ENCODE peak calls at places on chromosomes 16 and 17, in six cellular contexts. F, I, H, R, X and V are unnamed samples.

GRCh38 chr17:76498886-76499667 is 2.1 kb downstream of the RHBDF2 start:
- DNase-seq in F (no peak), I (no peak), H (no peak), R (no peak), X (no peak), V (no peak)

GRCh38 chr17:1872976-1873375 is 43.2 kb downstream of the RPA1 start:
- DNase-seq in F (no peak), I (peak), H (no peak), R (no peak), X (no peak), V (no peak)

GRCh38 chr17:68428498-68429172 is 28.7 kb downstream of the WIPI1 start:
- DNase-seq in F (no peak), I (no peak), H (no peak), R (no peak), X (no peak), V (no peak)

GRCh38 chr16:923184-923583 is 47.6 kb downstream of the LMF1 start:
- DNase-seq in F (no peak), I (no peak), H (no peak), R (no peak), X (no peak), V (no peak)

GRCh38 chr17:64118452-64118979 is 11.4 kb downstream of the ERN1 start:
- DNase-seq in F (no peak), I (no peak), H (no peak), R (no peak), X (peak), V (no peak)

GRCh38 chr17:81865733-81866439 is 5.3 kb downstream of the ARHGDIA start:
- DNase-seq in F (no peak), I (peak), H (no peak), R (no peak), X (no peak), V (no peak)

GRCh38 chr16:7629571-7629970 is 296.9 kb downstream of the RBFOX1 start:
- DNase-seq in F (no peak), I (no peak), H (no peak), R (no peak), X (no peak), V (no peak)

GRCh38 chr17:15954222-15954621 is 9.3 kb downstream of the ADORA2B start:
- DNase-seq in F (no peak), I (no peak), H (peak), R (no peak), X (no peak), V (no peak)

GRCh38 chr16:80670170-80670865 is 129.5 kb downstream of the DYNLRB2 start:
- DNase-seq in F (no peak), I (no peak), H (no peak), R (peak), X (no peak), V (no peak)

GRCh38 chr17:953767-954166 is 25.8 kb downstream of the NXN start:
- DNase-seq in F (no peak), I (no peak), H (no peak), R (no peak), X (no peak), V (no peak)

GRCh38 chr16:2816751-2817495 is at the start of gene PRSS21:
- DNase-seq in F (no peak), I (peak), H (no peak), R (peak), X (no peak), V (no peak)

GRCh38 chr17:41785876-41786226 is 660 bp downstream of the JUP start:
- DNase-seq in F (no peak), I (no peak), H (no peak), R (no peak), X (no peak), V (no peak)

GRCh38 chr16:23509763-23510153 is 536 bp downstream of the GGA2 start:
- DNase-seq in F (no peak), I (peak), H (no peak), R (peak), X (no peak), V (no peak)

GRCh38 chr17:7102421-7102820 is 12.2 kb downstream of the ASGR2 start:
- DNase-seq in F (no peak), I (no peak), H (no peak), R (no peak), X (no peak), V (no peak)

GRCh38 chr16:2160915-2161551 is 5.5 kb downstream of the TRAF7 start:
- DNase-seq in F (no peak), I (no peak), H (no peak), R (no peak), X (no peak), V (no peak)

GRCh38 chr17:35214631-35215273 is 20.6 kb upstream of the SLC35G3 start:
- DNase-seq in F (no peak), I (peak), H (no peak), R (peak), X (no peak), V (no peak)

GRCh38 chr17:7323731-7324437 is 5.3 kb downstream of the NEURL4 start:
- DNase-seq in F (peak), I (peak), H (no peak), R (peak), X (no peak), V (no peak)

GRCh38 chr16:64419832-64420231 is 702.0 kb downstream of the CDH11 start:
- DNase-seq in F (no peak), I (no peak), H (no peak), R (no peak), X (no peak), V (no peak)